ENCODE peak calls at places on chromosome 17, in seven cellular contexts. N, Z, B, Q, D, R and U are unnamed samples.
A peak's percentile ranks its signal among the peaks of the same experiment; 100 is the strongest.

GRCh38 chr17:1830288-1830687 is 483 bp downstream of the RPA1 start:
- DNase-seq in Q (no peak), R (peak; percentile 41), D (no peak), N (no peak), B (no peak), Z (peak; percentile 77), U (peak; percentile 35)

GRCh38 chr17:58529275-58529674 is 14.8 kb upstream of the MTMR4 start:
- DNase-seq in D (no peak), B (no peak), N (no peak), Z (peak; percentile 73), R (no peak), Q (no peak), U (no peak)

GRCh38 chr17:50020841-50021599 is 26.0 kb upstream of the DLX3 start:
- DNase-seq in D (no peak), R (no peak), Q (no peak), B (no peak), N (no peak), Z (no peak), U (no peak)

GRCh38 chr17:69012895-69013805 is 47.6 kb downstream of the ABCA9 start:
- DNase-seq in D (no peak), R (no peak), N (no peak), Q (no peak), B (no peak), Z (no peak), U (no peak)

GRCh38 chr17:34178047-34178446 is 77.0 kb upstream of the CCL2 start:
- DNase-seq in R (peak; percentile 16), B (no peak), Z (peak; percentile 91), Q (no peak), D (no peak), N (no peak), U (no peak)

GRCh38 chr17:6209829-6210228 is 139.7 kb downstream of the WSCD1 start:
- DNase-seq in R (no peak), B (no peak), D (no peak), N (no peak), Z (no peak), Q (no peak), U (no peak)

GRCh38 chr17:32142857-32143524 is 689 bp downstream of the RHOT1 start:
- DNase-seq in D (no peak), B (peak; percentile 45), Q (no peak), R (peak; percentile 84), N (no peak), Z (peak; percentile 96), U (peak; percentile 76)

GRCh38 chr17:80036715-80037477 is 454 bp downstream of the CCDC40 start:
- DNase-seq in B (peak; percentile 76), N (peak; percentile 54), D (no peak), Z (peak; percentile 91), Q (peak; percentile 23), R (no peak), U (peak; percentile 71)

GRCh38 chr17:72413077-72414031 is 292.5 kb downstream of the SOX9 start:
- DNase-seq in B (no peak), N (no peak), D (no peak), Z (no peak), R (peak; percentile 85), Q (no peak), U (peak; percentile 69)

GRCh38 chr17:68199837-68200688 is 47.8 kb upstream of the AMZ2 start:
- DNase-seq in Z (no peak), D (no peak), B (no peak), R (no peak), Q (no peak), N (no peak), U (no peak)

GRCh38 chr17:20225162-20226115 is 216.3 kb downstream of the SPECC1 start:
- DNase-seq in N (no peak), B (no peak), R (no peak), Q (no peak), D (no peak), Z (no peak), U (no peak)

GRCh38 chr17:42122371-42123303 is at the start of gene HSPB9:
- DNase-seq in R (peak; percentile 49), B (no peak), Z (peak; percentile 96), D (no peak), Q (no peak), N (no peak), U (peak; percentile 77)

GRCh38 chr17:67491678-67492019 is 114.6 kb downstream of the PITPNC1 start:
- DNase-seq in Z (peak; percentile 57), B (no peak), N (no peak), R (no peak), Q (no peak), D (no peak), U (no peak)

GRCh38 chr17:82339634-82340580 is 6.3 kb upstream of the SECTM1 start:
- DNase-seq in Z (no peak), B (no peak), R (no peak), N (no peak), D (no peak), Q (no peak), U (no peak)

GRCh38 chr17:27386206-27387075 is 69.8 kb upstream of the KSR1 start:
- DNase-seq in N (no peak), R (no peak), B (no peak), Q (no peak), Z (peak; percentile 30), D (no peak), U (no peak)

GRCh38 chr17:35051183-35051578 is 12.3 kb downstream of the RFFL start:
- DNase-seq in B (no peak), N (no peak), D (no peak), Z (no peak), Q (peak; percentile 30), R (peak; percentile 29), U (no peak)

GRCh38 chr17:80821546-80821945 is 170.1 kb upstream of the CHMP6 start:
- DNase-seq in Q (no peak), D (no peak), Z (no peak), R (no peak), N (no peak), B (no peak), U (no peak)

GRCh38 chr17:83176272-83176955 is 97.0 kb downstream of the METRNL start:
- DNase-seq in R (no peak), Q (no peak), N (no peak), D (no peak), Z (peak; percentile 33), B (no peak), U (no peak)

GRCh38 chr17:859461-860195 is 77.5 kb downstream of the MRM3 start:
- DNase-seq in B (no peak), Z (no peak), D (no peak), R (no peak), Q (no peak), N (no peak), U (no peak)

GRCh38 chr17:68238894-68239293 is 8.9 kb upstream of the AMZ2 start:
- DNase-seq in Z (no peak), R (no peak), D (no peak), B (no peak), Q (no peak), N (no peak), U (no peak)

GRCh38 chr17:78684026-78684425 is 98.0 kb downstream of the CYTH1 start:
- DNase-seq in Z (no peak), Q (no peak), D (no peak), R (no peak), B (no peak), N (no peak), U (no peak)

GRCh38 chr17:75268931-75269330 is 2.1 kb downstream of the MIF4GD start:
- DNase-seq in N (no peak), D (no peak), Z (no peak), B (no peak), Q (no peak), R (no peak), U (no peak)